ENCODE peak calls at places on chromosomes 4 and X, in four cellular contexts. D is HEK293T, N is K562, Y is HepG2. E is an unnamed sample.

GRCh38 chrX:53287493-53288138 is 6.2 kb upstream of the IQSEC2 start:
- DNase-seq in D (no peak), N (no peak), Y (no peak), E (no peak)

GRCh38 chrX:37380920-37381319 is 31.8 kb downstream of the PRRG1 start:
- DNase-seq in D (no peak), N (peak), Y (peak), E (no peak)

GRCh38 chrX:136814847-136815634 is 34.3 kb upstream of the ARHGEF6 start:
- DNase-seq in D (no peak), N (no peak), Y (peak), E (no peak)

GRCh38 chr4:114028071-114028470 is 48.6 kb upstream of the ARSJ start:
- DNase-seq in D (no peak), N (no peak), Y (no peak), E (no peak)

GRCh38 chr4:65668201-65669007 is 1.9 kb downstream of the EPHA5 start:
- DNase-seq in D (no peak), N (no peak), Y (no peak), E (peak)

GRCh38 chr4:98341309-98341708 is 80.1 kb downstream of the RAP1GDS1 start:
- DNase-seq in D (peak), N (no peak), Y (no peak), E (no peak)

GRCh38 chr4:5932021-5932553 is 39.2 kb upstream of the CRMP1 start:
- DNase-seq in D (no peak), N (no peak), Y (no peak), E (no peak)

GRCh38 chr4:169249214-169249973 is 21.4 kb downstream of the SH3RF1 start:
- DNase-seq in D (no peak), N (no peak), Y (peak), E (no peak)

GRCh38 chr4:150354214-150354796 is 227.6 kb upstream of the MAB21L2 start:
- DNase-seq in D (no peak), N (no peak), Y (no peak), E (no peak)

GRCh38 chrX:74458738-74459137 is 37.4 kb downstream of the SLC16A2 start:
- DNase-seq in D (no peak), N (no peak), Y (no peak), E (no peak)

GRCh38 chr4:94036964-94037363 is 170.7 kb upstream of the SMARCAD1 start:
- DNase-seq in D (no peak), N (peak), Y (no peak), E (no peak)

GRCh38 chr4:169270156-169270809 is 473 bp downstream of the SH3RF1 start:
- DNase-seq in D (peak), N (peak), Y (no peak), E (peak)

GRCh38 chr4:173252024-173252935 is 81.9 kb downstream of the HMGB2 start:
- DNase-seq in D (peak), N (peak), Y (peak), E (peak)

GRCh38 chr4:121728066-121728465 is 31.3 kb upstream of the ANXA5 start:
- DNase-seq in D (no peak), N (no peak), Y (peak), E (no peak)

GRCh38 chr4:144645621-144646522 is at the start of gene HHIP:
- DNase-seq in D (peak), N (no peak), Y (peak), E (peak)

GRCh38 chr4:173317003-173317402 is 17.2 kb downstream of the HMGB2 start:
- DNase-seq in D (peak), N (peak), Y (peak), E (peak)

GRCh38 chrX:136130931-136131843 is 16.1 kb upstream of the FHL1 start:
- DNase-seq in D (no peak), N (no peak), Y (peak), E (no peak)

GRCh38 chr4:68872442-68873217 is 56.8 kb downstream of the UGT2B10 start:
- DNase-seq in D (peak), N (no peak), Y (peak), E (no peak)

GRCh38 chr4:142402925-142403324 is 443.2 kb downstream of the INPP4B start:
- DNase-seq in D (no peak), N (no peak), Y (no peak), E (no peak)

GRCh38 chr4:2797545-2798305 is 4.8 kb downstream of the SH3BP2 start:
- DNase-seq in D (no peak), N (no peak), Y (no peak), E (no peak)

GRCh38 chr4:13918110-13918509 is 290.6 kb upstream of the BOD1L1 start:
- DNase-seq in D (no peak), N (no peak), Y (peak), E (no peak)

GRCh38 chr4:61805237-61805636 is 605.1 kb downstream of the ADGRL3 start:
- DNase-seq in D (no peak), N (no peak), Y (no peak), E (no peak)

GRCh38 chr4:108512615-108513505 is 107.5 kb upstream of the RPL34 start:
- DNase-seq in D (peak), N (peak), Y (peak), E (peak)

GRCh38 chrX:101749436-101749835 is 89.8 kb upstream of the ARMCX2 start:
- DNase-seq in D (no peak), N (no peak), Y (no peak), E (no peak)

GRCh38 chrX:15815779-15816452 is 25.6 kb downstream of the ZRSR2 start:
- DNase-seq in D (peak), N (peak), Y (peak), E (peak)

GRCh38 chrX:141341341-141341740 is 99.0 kb upstream of the SPANXC start:
- DNase-seq in D (no peak), N (no peak), Y (no peak), E (no peak)

GRCh38 chr4:100966846-100967245 is 380.5 kb downstream of the PPP3CA start:
- DNase-seq in D (no peak), N (no peak), Y (no peak), E (no peak)

GRCh38 chr4:6107114-6107791 is 89.0 kb upstream of the C4orf50 start:
- DNase-seq in D (no peak), N (no peak), Y (no peak), E (no peak)

GRCh38 chrX:17032351-17032750 is 85.9 kb downstream of the REPS2 start:
- DNase-seq in D (no peak), N (no peak), Y (no peak), E (no peak)

GRCh38 chrX:64580605-64581004 is 185.4 kb upstream of the MTMR8 start:
- DNase-seq in D (no peak), N (no peak), Y (no peak), E (no peak)

GRCh38 chrX:64580035-64580434 is 184.8 kb upstream of the MTMR8 start:
- DNase-seq in D (no peak), N (no peak), Y (no peak), E (peak)
- TF ChIP-seq ELF4 in D (no peak), N (no peak), Y (no peak), E (no peak)

GRCh38 chrX:132165651-132166050 is 37.8 kb upstream of the FRMD7 start:
- DNase-seq in D (no peak), N (no peak), Y (no peak), E (no peak)

GRCh38 chrX:132173647-132174046 is 45.6 kb downstream of the RAP2C start:
- DNase-seq in D (no peak), N (no peak), Y (no peak), E (no peak)

GRCh38 chrX:132171881-132172280 is 44.1 kb upstream of the FRMD7 start:
- DNase-seq in D (no peak), N (no peak), Y (no peak), E (no peak)

GRCh38 chrX:132171478-132171877 is 43.7 kb upstream of the FRMD7 start:
- DNase-seq in D (no peak), N (peak), Y (peak), E (no peak)

DNA sequence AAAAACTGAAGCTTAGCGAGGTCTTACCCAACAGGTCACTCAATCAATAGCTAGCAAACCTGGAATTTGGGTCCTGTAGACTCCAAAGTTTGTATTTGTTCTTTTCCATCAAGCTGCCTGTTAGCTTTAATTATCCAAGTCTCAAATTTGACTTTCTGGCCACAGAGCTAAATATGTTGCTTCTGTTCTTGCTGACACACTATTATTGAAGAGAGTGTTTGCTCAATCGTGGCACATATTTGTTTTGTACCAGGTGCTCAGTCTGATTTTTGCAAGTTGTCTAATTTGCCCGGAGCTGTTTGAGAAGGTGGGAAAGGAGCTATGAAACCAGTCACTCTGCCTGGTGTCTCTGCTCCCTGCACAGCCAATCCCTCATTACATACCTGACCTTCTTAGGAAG is 41.7 kb upstream of the FRMD7 start:
- DNase-seq in D (no peak), N (no peak), Y (peak), E (no peak)
- TF ChIP-seq ELF4 in D (no peak), N (no peak), Y (no peak), E (no peak)

DNA sequence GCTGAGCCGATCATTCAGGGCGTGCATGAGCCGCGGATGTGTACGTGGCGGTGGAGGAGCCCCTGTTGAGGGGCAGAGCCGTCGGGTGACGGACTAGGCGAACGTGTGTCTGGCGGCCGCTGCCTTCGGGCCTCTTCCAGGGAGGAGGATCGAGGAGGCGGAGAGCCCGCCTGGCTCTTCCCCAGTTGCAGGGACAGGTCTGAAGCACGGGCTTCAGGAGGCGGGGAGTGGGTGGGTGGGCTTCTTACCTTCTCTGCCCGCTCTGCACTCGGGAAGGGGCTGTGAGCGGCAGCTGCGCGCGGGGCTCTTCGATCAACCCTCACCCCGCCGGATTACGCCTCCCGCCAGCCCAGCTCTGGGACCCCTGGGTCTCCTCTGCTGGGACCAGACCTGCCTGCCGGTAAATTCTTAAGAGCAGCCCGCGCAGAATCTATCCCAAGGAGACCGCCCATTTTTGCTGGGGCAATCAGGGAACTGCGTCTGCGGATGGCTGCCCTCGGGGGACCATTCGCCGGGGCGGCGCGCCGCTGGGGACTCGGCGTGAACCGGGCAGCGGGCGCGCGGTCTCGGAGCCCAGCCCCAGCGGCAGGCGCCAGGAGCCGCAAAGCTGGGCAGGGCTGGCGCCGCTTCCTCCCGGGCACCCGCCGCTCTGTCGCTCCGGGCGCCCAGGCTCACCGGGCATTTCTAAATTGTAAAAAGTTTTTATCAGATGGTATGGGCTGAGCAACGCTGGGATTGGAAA is 4.9 kb downstream of the PLAC8 start:
- DNase-seq in D (peak), N (no peak), Y (no peak), E (peak)
- TF ChIP-seq ELF4 in D (no peak), N (no peak), Y (no peak), E (no peak)

DNA sequence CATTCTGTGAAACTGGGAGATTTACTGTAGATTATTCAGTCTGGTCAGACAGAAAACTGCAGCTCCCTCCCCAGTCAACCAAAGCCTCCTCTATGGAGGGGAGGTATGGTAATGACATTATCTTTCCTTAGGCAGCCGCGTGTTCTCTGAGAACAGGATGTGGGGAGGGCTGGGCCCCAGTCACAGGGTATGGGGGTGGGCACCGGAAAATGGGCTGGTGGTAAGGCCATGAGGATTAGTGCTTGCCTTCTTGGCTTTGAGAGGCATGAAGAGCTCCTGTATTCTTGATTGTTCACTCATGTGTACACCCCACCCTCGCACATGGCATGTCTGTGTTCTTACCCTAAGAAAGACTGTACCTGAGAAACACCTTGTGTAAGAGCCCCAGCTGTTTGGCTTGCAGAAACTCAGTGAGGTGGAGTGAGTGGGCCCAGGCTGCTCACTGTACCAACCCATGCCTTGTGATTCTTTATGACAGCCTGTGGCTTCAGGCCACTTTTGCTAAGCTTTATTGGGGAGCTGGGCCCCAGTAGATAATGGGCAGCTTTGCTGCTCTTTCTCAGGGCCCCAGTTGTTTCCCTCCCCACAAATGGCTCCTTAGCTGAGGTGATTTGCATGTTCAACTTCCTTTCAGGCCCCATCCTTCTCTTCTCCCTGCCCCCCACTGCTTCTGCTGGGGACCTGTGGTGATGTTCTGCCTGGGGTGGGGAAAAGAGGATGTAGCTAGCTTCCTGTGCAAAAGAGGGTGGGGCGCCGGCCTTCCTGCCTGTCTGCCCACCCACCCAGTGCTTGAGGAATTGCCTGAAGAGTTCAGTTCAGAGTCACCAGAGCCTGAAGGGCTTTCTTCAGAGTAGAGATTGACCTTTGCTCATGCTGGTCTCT is 30.7 kb downstream of the MSN start:
- DNase-seq in D (no peak), N (peak), Y (no peak), E (no peak)
- TF ChIP-seq ELF4 in D (no peak), N (no peak), Y (no peak), E (no peak)

GRCh38 chr4:1401409-1402020 is 4.7 kb downstream of the NKX1-1 start:
- DNase-seq in D (no peak), N (no peak), Y (no peak), E (no peak)

GRCh38 chr4:1398686-1399507 is 7.3 kb downstream of the NKX1-1 start:
- DNase-seq in D (no peak), N (no peak), Y (no peak), E (peak)

GRCh38 chr4:1400861-1401408 is 5.3 kb downstream of the NKX1-1 start:
- DNase-seq in D (no peak), N (no peak), Y (no peak), E (peak)

GRCh38 chr4:1400191-1400805 is 5.9 kb downstream of the NKX1-1 start:
- DNase-seq in D (no peak), N (no peak), Y (no peak), E (no peak)

DNA sequence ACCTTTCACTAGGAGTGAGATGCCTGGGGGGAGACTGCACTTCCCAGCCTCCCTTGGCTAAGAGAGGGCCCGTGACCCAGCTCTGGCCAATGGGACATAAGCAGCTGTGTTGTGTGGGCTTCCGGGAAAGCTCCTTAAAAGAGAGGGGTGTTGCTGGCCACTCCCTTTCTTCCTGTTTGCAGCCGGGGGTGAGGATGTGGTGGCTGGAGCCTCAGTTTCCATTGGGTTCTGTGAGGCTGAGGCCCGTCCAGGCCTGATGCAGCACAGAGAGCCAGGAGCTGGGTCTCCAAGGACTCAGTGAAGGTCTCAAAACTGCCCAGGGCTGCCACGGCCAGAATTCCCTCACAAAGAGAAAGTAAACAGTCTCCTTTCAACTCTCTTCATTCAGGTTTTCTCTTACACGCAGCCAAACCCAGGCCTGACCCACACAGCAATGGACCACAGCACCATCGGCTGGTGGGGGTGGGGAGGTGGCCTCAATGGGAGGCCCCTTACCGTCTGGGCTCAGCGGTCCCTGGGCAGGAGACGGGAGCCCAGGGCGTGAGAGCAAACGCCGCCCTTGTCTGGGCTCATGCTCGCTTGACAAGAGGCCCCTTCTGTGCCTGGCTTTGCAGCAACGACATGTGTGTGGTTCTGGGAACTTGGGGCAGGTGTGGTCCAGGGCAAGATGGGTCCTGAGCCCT is 6.6 kb downstream of the NKX1-1 start:
- DNase-seq in D (no peak), N (peak), Y (no peak), E (peak)
- TF ChIP-seq ELF4 in D (no peak), N (no peak), Y (no peak), E (no peak)